ENCODE peak calls at places on chromosomes 16 and 17, in four cellular contexts. J is activated T-helper 9 cell treated with anti-CD3 and anti-CD28 coated beads, Interleukin-2, amount 50 U/mL, for 16 hours; S is mucosa of descending colon; H is heart right ventricle. E is an unnamed sample.

GRCh38 chr16:31055613-31056012 is 18.4 kb downstream of the ZNF668 start:
- DNase-seq in S (no peak), H (no peak), J (no peak), E (no peak)

GRCh38 chr16:11079657-11080187 is 135.4 kb downstream of the CLEC16A start:
- DNase-seq in H (no peak), J (no peak), S (no peak), E (no peak)

GRCh38 chr17:17419621-17420020 is 57.2 kb upstream of the MED9 start:
- DNase-seq in S (no peak), J (no peak), H (peak), E (no peak)

GRCh38 chr17:76585649-76586593 is at the start of gene ST6GALNAC2:
- DNase-seq in S (peak), J (peak), H (peak), E (peak)

GRCh38 chr17:29929006-29929543 is 953 bp downstream of the SSH2 start:
- DNase-seq in S (peak), H (no peak), J (no peak), E (no peak)

GRCh38 chr17:56593741-56594527 is 435 bp downstream of the NOG start:
- DNase-seq in J (no peak), S (peak), H (peak), E (peak)

GRCh38 chr17:70552230-70552981 is 383.1 kb downstream of the KCNJ2 start:
- DNase-seq in S (peak), J (no peak), H (peak), E (no peak)

GRCh38 chr17:49987681-49988441 is 7.2 kb downstream of the DLX3 start:
- DNase-seq in S (no peak), H (no peak), J (no peak), E (no peak)

GRCh38 chr17:16301963-16302855 is 51.1 kb downstream of the CENPV start:
- DNase-seq in H (no peak), S (no peak), J (no peak), E (no peak)

GRCh38 chr17:78362671-78363070 is 2.8 kb upstream of the SOCS3 start:
- DNase-seq in S (no peak), J (no peak), H (no peak), E (no peak)

GRCh38 chr16:68993885-68994284 is 111.6 kb upstream of the HAS3 start:
- DNase-seq in H (no peak), J (no peak), S (no peak), E (no peak)

GRCh38 chr17:35901776-35902175 is 21.6 kb upstream of the CCL5 start:
- DNase-seq in J (no peak), S (no peak), H (no peak), E (no peak)

E was measured in right cardiac atrium.